ENCODE peak calls at places on chromosomes 16 and 17, in seven cellular contexts. N is IMR-90, X is H9, R is mesenchymal stem cell, Z is neuronal stem cell, J is trophoblast cell, E is H1. T is an unnamed sample.

GRCh38 chr17:73462830-73463229 is 151.0 kb upstream of the CDC42EP4 start:
- DNase-seq in J (no peak), E (no peak), Z (no peak), R (no peak), N (no peak), X (no peak), T (no peak)

GRCh38 chr17:78143214-78144145 is 2.7 kb upstream of the C17orf99 start:
- DNase-seq in X (no peak), N (no peak), Z (no peak), E (no peak), R (no peak), J (no peak), T (no peak)

GRCh38 chr17:79272220-79272619 is 197.6 kb downstream of the ENGASE start:
- DNase-seq in Z (no peak), X (no peak), J (no peak), N (no peak), R (no peak), E (no peak), T (no peak)

GRCh38 chr16:53756329-53756996 is 52.5 kb downstream of the FTO start:
- DNase-seq in Z (peak; percentile 72), R (peak; percentile 47), N (peak; percentile 36), X (no peak), J (no peak), E (no peak), T (no peak)

GRCh38 chr17:1928976-1929375 is 96.2 kb downstream of the RTN4RL1 start:
- DNase-seq in Z (no peak), J (no peak), R (no peak), N (no peak), X (no peak), E (no peak), T (no peak)

GRCh38 chr16:53372942-53373871 is 61.1 kb upstream of the RBL2 start:
- DNase-seq in X (peak; percentile 60), R (no peak), Z (no peak), N (no peak), E (peak; percentile 87), J (peak; percentile 92), T (no peak)

GRCh38 chr16:71600822-71601221 is 23.9 kb upstream of the TAT start:
- DNase-seq in Z (no peak), N (no peak), R (no peak), J (no peak), X (no peak), E (no peak), T (no peak)

GRCh38 chr17:71505200-71505599 is 615.6 kb upstream of the SOX9 start:
- DNase-seq in J (peak; percentile 60), N (peak; percentile 85), Z (no peak), X (no peak), E (no peak), R (no peak), T (peak; percentile 14)

GRCh38 chr17:41176744-41177387 is 1.2 kb downstream of the KRTAP4-2 start:
- DNase-seq in X (no peak), E (no peak), N (no peak), J (no peak), Z (no peak), R (no peak), T (no peak)

GRCh38 chr17:9886141-9886930 is 18.7 kb downstream of the RCVRN start:
- DNase-seq in Z (no peak), R (no peak), J (no peak), X (no peak), E (no peak), N (no peak), T (no peak)

GRCh38 chr17:5661486-5662125 is 77.3 kb upstream of the NLRP1 start:
- DNase-seq in J (no peak), Z (no peak), E (no peak), N (no peak), R (peak; percentile 8), X (peak; percentile 53), T (peak; percentile 65)

GRCh38 chr16:19001788-19002187 is 18.1 kb downstream of the TMC7 start:
- DNase-seq in E (no peak), J (no peak), Z (no peak), R (peak; percentile 41), X (no peak), N (peak; percentile 46), T (no peak)

GRCh38 chr16:9072806-9073341 is 18.6 kb upstream of the HAPSTR1 start:
- DNase-seq in J (peak; percentile 94), E (no peak), X (no peak), Z (no peak), R (peak; percentile 92), N (peak; percentile 96), T (peak; percentile 35)

GRCh38 chr17:2087597-2088211 is 32.8 kb downstream of the HIC1 start:
- DNase-seq in N (peak; percentile 12), R (peak; percentile 55), J (peak; percentile 28), E (no peak), X (no peak), Z (no peak), T (no peak)

GRCh38 chr16:8530756-8531155 is 59.6 kb downstream of the TMEM114 start:
- DNase-seq in N (no peak), R (no peak), J (no peak), X (no peak), Z (no peak), E (no peak), T (no peak)

GRCh38 chr17:41480136-41480535 is 815 bp downstream of the KRT35 start:
- DNase-seq in N (no peak), E (no peak), X (no peak), J (no peak), Z (no peak), R (no peak), T (no peak)

GRCh38 chr17:75878174-75878998 is at the start of gene TRIM47:
- DNase-seq in Z (no peak), X (peak; percentile 69), N (peak; percentile 49), J (peak; percentile 72), E (peak; percentile 71), R (peak; percentile 82), T (peak; percentile 77)

GRCh38 chr17:7021993-7022778 is 664 bp upstream of the BCL6B start:
- DNase-seq in R (peak; percentile 68), E (peak; percentile 95), N (peak; percentile 36), J (peak; percentile 77), Z (no peak), X (peak; percentile 92), T (peak; percentile 79)

GRCh38 chr17:60149691-60150582 is at the start of gene CA4:
- DNase-seq in X (peak; percentile 75), E (peak; percentile 74), Z (no peak), R (no peak), N (no peak), J (no peak), T (no peak)

GRCh38 chr17:81840826-81841778 is 6.3 kb upstream of the PPP1R27 start:
- DNase-seq in Z (no peak), X (no peak), J (peak; percentile 92), R (no peak), E (no peak), N (no peak), T (no peak)

GRCh38 chr16:79411357-79411756 is 189.2 kb downstream of the MAF start:
- DNase-seq in E (no peak), N (no peak), J (no peak), X (no peak), Z (no peak), R (no peak), T (no peak)

GRCh38 chr16:79403534-79403933 is 197.0 kb downstream of the MAF start:
- DNase-seq in N (no peak), R (no peak), X (no peak), Z (no peak), J (no peak), E (no peak), T (no peak)

GRCh38 chr16:79411805-79412204 is 188.7 kb downstream of the MAF start:
- DNase-seq in N (no peak), Z (no peak), R (no peak), J (no peak), X (no peak), E (no peak), T (no peak)

GRCh38 chr16:79409970-79410369 is 190.6 kb downstream of the MAF start:
- DNase-seq in J (no peak), X (no peak), N (no peak), Z (no peak), R (no peak), E (no peak), T (no peak)

GRCh38 chr16:79408355-79408754 is 192.2 kb downstream of the MAF start:
- DNase-seq in R (no peak), J (no peak), E (no peak), N (no peak), X (no peak), Z (no peak), T (no peak)
- H3K27ac ChIP-seq in R (no peak overlapping the region), J (no peak overlapping the region), E (no peak overlapping the region), N (no peak overlapping the region), X (no peak overlapping the region), Z (no peak overlapping the region), T (no peak overlapping the region)

GRCh38 chr17:45070001-45070400 is 8.9 kb downstream of the NMT1 start:
- DNase-seq in Z (no peak), X (no peak), E (no peak), R (no peak), N (no peak), J (no peak), T (no peak)
- H2BK120ac ChIP-seq in Z (no peak overlapping the region), X (no peak overlapping the region), E (no peak overlapping the region), R (no peak overlapping the region), N (no peak overlapping the region), J (no peak overlapping the region), T (no peak overlapping the region)

DNA sequence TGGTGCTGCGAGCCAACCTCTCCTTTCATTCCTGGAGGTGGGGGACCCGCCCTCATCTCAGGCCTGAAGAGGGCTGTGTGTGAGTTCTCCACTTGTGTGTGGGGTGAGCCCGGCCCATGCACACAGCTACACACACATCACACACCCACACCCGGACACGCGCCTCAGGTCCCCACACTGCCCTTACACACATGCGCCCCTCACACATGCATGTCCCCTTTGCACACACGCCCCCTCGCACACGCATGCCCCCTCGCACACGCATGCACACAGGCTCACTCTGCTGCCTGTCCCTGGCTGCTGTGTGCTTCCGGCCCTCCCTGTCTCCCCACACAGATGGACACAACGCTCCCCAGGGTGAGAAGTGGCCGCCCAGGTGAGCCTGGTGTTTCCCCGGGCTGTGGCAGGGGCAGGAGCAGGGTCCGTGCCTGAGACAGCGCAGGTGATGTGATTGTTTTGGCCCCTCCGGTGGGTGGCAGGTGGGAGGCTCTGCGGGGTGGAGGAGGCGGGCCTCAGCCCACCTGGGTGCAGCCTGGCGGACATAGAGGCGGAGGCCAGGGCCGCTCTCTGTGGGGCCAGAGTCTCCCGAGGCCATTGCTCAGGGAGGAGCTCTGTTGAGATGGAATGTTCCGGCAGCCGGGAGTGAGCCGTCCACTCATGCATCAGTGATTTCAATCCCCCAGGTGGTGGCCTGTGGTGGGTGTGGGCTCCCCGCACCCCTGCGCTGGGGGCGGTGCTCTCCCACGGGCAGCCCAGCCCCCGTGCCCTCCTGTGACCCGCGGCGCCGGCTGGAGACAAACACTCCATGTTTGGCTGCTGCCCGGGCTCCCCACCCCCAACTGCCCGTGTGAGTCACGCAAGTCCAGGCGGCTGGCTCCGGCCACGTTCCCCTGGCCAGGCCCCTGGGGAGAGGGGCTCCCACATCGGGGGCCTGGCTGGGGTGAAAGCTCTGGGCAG is 29.1 kb downstream of the CACNA1H start:
- DNase-seq in X (no peak), N (peak; percentile 85), Z (no peak), J (peak; percentile 59), R (peak; percentile 81), E (no peak), T (no peak)
- H3K27ac ChIP-seq in X (no peak overlapping the region), N (peak overlapping the region; percentile 84), Z (peak overlapping the region; percentile 71), J (no peak overlapping the region), R (peak overlapping the region; percentile 73), E (no peak overlapping the region), T (no peak overlapping the region)

DNA sequence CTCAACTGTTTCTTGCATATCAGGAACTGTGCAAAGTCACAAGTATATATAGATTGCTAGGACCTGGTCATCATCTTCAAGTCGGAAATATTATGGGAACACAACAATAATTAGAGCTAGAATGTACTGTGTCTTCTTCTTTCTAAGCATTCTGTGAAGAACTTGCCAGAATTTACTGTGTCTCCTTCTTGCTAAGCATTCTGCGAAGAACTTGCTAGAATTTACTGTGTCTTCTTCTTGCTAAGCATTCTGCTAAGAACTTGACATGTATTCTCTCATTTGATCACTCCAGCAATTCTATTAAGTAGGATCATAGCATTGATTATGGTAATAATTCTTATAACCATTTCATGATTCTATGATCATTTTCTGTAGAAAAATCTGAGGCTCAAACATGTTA is 231.7 kb downstream of the FOXL1 start:
- DNase-seq in R (no peak), X (no peak), N (no peak), J (no peak), E (no peak), Z (no peak), T (no peak)
- H2BK120ac ChIP-seq in R (no peak overlapping the region), X (no peak overlapping the region), N (peak overlapping the region; percentile 4), J (no peak overlapping the region), E (no peak overlapping the region), Z (no peak overlapping the region), T (no peak overlapping the region)

T was measured in mesendoderm.